ENCODE peak calls at places on chromosomes 2 and 18, in four cellular contexts. A is WTC11, M is HepG2, P is K562. L is an unnamed sample.

GRCh38 chr2:108082978-108083377 is 96.7 kb downstream of the SLC5A7 start:
- DNase-seq in M (no peak), A (no peak), P (no peak), L (no peak)

GRCh38 chr2:109376796-109377495 is 236.8 kb downstream of the SEPTIN10 start:
- DNase-seq in A (no peak), P (no peak), M (no peak), L (no peak)

GRCh38 chr2:10901565-10901964 is 10.2 kb upstream of the KCNF1 start:
- DNase-seq in A (no peak), P (no peak), M (no peak), L (no peak)

GRCh38 chr18:34965108-34965507 is 76.1 kb upstream of the MAPRE2 start:
- DNase-seq in P (no peak), A (no peak), M (no peak), L (no peak)

GRCh38 chr2:127957240-127957639 is 70.6 kb downstream of the SAP130 start:
- DNase-seq in P (no peak), M (no peak), A (no peak), L (no peak)

GRCh38 chr2:228688007-228688645 is 506.6 kb upstream of the SPHKAP start:
- DNase-seq in A (no peak), P (no peak), M (peak), L (no peak)

GRCh38 chr2:157726946-157727345 is 98.3 kb upstream of the ACVR1C start:
- DNase-seq in P (no peak), A (no peak), M (no peak), L (no peak)

GRCh38 chr2:62576276-62576939 is 70.4 kb upstream of the TMEM17 start:
- DNase-seq in P (no peak), A (no peak), M (no peak), L (no peak)

GRCh38 chr2:21103274-21103891 is 20.4 kb upstream of the TDRD15 start:
- DNase-seq in A (no peak), M (peak), P (no peak), L (no peak)

GRCh38 chr2:199344012-199344411 is 113.7 kb downstream of the SATB2 start:
- DNase-seq in A (no peak), M (no peak), P (no peak), L (no peak)

GRCh38 chr18:48376406-48376805 is 32.8 kb downstream of the ZBTB7C start:
- DNase-seq in P (no peak), M (no peak), A (peak), L (no peak)

GRCh38 chr2:149258531-149258930 is 71.9 kb upstream of the LYPD6 start:
- DNase-seq in M (no peak), P (no peak), A (no peak), L (no peak)

GRCh38 chr2:5734866-5735861 is 43.0 kb downstream of the SOX11 start:
- DNase-seq in A (no peak), M (no peak), P (no peak), L (no peak)

GRCh38 chr2:176074919-176075425 is 8.8 kb downstream of the EVX2 start:
- DNase-seq in A (no peak), M (no peak), P (no peak), L (no peak)

GRCh38 chr2:144937899-144938298 is 418.0 kb upstream of the ZEB2 start:
- DNase-seq in P (no peak), M (no peak), A (no peak), L (no peak)

GRCh38 chr2:197052371-197052770 is 125.9 kb upstream of the PGAP1 start:
- DNase-seq in P (no peak), M (no peak), A (no peak), L (no peak)

GRCh38 chr2:102050854-102051391 is 59.2 kb downstream of the IL1R2 start:
- DNase-seq in A (no peak), M (peak), P (peak), L (no peak)

GRCh38 chr18:75132931-75133525 is 75.9 kb downstream of the PTGR3 start:
- DNase-seq in A (no peak), P (no peak), M (no peak), L (no peak)

GRCh38 chr2:237045449-237045848 is 40.2 kb upstream of the COPS8 start:
- DNase-seq in A (no peak), M (no peak), P (no peak), L (no peak)

GRCh38 chr18:50218432-50219197 is 23.7 kb upstream of the MYO5B start:
- DNase-seq in P (no peak), A (peak), M (peak), L (peak)

GRCh38 chr2:120958623-120959366 is 223.1 kb downstream of the GLI2 start:
- DNase-seq in A (peak), M (no peak), P (peak), L (peak)

GRCh38 chr18:33404244-33404873 is 36.2 kb downstream of the CCDC178 start:
- DNase-seq in M (no peak), P (no peak), A (no peak), L (no peak)

GRCh38 chr2:127841466-127842178 is 16.3 kb downstream of the POLR2D start:
- DNase-seq in M (no peak), P (no peak), A (no peak), L (no peak)

GRCh38 chr18:7349181-7349837 is 118.4 kb downstream of the LRRC30 start:
- DNase-seq in M (no peak), P (no peak), A (no peak), L (no peak)

GRCh38 chr2:60764736-60765534 is 8.9 kb downstream of the PAPOLG start:
- DNase-seq in A (no peak), M (no peak), P (no peak), L (no peak)

GRCh38 chr2:150075831-150076230 is 411.6 kb downstream of the RND3 start:
- DNase-seq in A (no peak), P (no peak), M (no peak), L (no peak)

GRCh38 chr2:220855296-220855695 is 716.8 kb downstream of the EPHA4 start:
- DNase-seq in M (no peak), A (no peak), P (no peak), L (no peak)

GRCh38 chr18:57715671-57716070 is 87.4 kb downstream of the ATP8B1 start:
- DNase-seq in M (no peak), P (no peak), A (no peak), L (no peak)

GRCh38 chr2:169715379-169716228 is 18.0 kb upstream of the KLHL23 start:
- DNase-seq in P (peak), A (no peak), M (peak), L (no peak)

GRCh38 chr18:60809937-60810336 is 437.4 kb upstream of the MC4R start:
- DNase-seq in A (no peak), M (no peak), P (no peak), L (no peak)
- TF ChIP-seq ELF4 in A (no peak), M (no peak), P (no peak), L (no peak)

GRCh38 chr2:136324966-136325365 is 207.0 kb upstream of the CXCR4 start:
- DNase-seq in A (no peak), P (no peak), M (no peak), L (no peak)

GRCh38 chr2:136332436-136333095 is 214.6 kb upstream of the CXCR4 start:
- DNase-seq in A (no peak), P (no peak), M (no peak), L (no peak)

GRCh38 chr2:136327162-136327852 is 209.4 kb upstream of the CXCR4 start:
- DNase-seq in M (no peak), A (no peak), P (peak), L (peak)

GRCh38 chr2:136325844-136326291 is 207.9 kb upstream of the CXCR4 start:
- DNase-seq in M (no peak), P (no peak), A (no peak), L (no peak)

GRCh38 chr2:136328396-136328795 is 210.4 kb upstream of the CXCR4 start:
- DNase-seq in A (no peak), M (no peak), P (no peak), L (no peak)
- TF ChIP-seq ELF4 in A (no peak), M (no peak), P (no peak), L (no peak)

DNA sequence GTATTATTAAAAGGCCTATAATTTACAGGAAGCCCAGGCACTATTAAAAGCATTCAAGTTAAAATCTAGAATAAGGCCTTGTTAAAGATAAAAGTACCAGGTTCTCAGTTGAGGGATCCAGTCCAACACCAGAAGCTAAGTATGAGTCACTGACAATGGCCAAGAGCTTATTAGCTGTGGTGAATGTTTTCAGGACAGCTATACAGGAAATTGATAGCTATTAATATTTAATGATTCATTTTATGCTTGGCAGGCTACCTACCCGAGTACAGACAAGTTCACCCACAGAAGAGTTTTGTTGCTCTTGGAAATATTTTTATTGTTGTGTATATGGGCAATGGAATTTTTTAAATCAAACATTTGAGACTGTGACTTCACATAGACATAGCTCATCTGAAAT is 729.6 kb upstream of the ZNF804A start:
- DNase-seq in M (no peak), P (no peak), A (no peak), L (no peak)
- TF ChIP-seq ELF4 in M (no peak), P (no peak), A (no peak), L (no peak)

GRCh38 chr2:215693999-215694356 is 258.1 kb upstream of the FN1 start:
- DNase-seq in P (no peak), M (no peak), A (no peak), L (no peak)
- TF ChIP-seq ELF4 in P (no peak), M (no peak), A (no peak), L (no peak)

GRCh38 chr2:209577376-209578357 is 153.8 kb downstream of the MAP2 start:
- DNase-seq in P (no peak), M (peak), A (no peak), L (no peak)
- TF ChIP-seq ELF4 in P (no peak), M (no peak), A (no peak), L (no peak)

DNA sequence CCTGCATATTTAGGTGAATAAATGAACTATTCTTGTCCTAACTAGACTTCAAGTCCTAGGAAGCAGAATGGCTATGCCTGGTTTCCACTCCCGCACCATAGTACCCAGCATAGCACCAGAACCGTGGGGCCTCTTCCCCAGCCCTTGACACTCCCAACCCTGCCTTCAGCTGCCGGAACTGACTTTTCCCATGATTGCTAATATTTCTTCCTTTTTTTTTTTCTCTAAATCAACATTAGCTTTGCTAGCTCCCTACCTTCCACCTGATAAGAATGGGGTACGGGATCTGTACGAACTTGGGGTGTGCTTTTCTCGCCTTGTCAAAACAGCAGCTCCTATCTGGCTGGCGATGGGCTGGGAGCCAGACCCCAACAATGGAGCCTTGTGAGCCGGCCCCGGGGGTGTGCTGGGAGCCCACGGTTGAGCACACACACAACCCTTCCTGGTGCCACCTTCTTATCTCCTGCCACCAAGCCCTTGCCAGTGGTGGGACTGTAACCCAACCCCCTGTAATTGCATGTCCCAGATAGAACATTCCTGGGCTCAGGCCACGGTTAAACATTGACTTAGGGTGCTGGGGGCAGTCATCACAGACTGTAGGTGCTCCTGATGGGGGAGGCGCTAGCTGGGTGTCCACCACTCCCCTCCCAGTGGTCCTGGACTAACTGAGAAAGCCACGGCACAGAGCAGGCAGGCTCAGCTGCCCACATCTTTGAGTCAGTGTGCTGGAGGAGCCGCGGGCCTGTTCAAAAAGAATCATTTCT is 213.0 kb upstream of the HAAO start:
- DNase-seq in P (no peak), A (no peak), M (peak), L (no peak)
- TF ChIP-seq ELF4 in P (no peak), A (no peak), M (no peak), L (no peak)

GRCh38 chr2:18723219-18723618 is 133.8 kb upstream of the NT5C1B start:
- DNase-seq in P (no peak), M (no peak), A (no peak), L (no peak)
- TF ChIP-seq ELF4 in P (no peak), M (no peak), A (no peak), L (no peak)

GRCh38 chr18:2223859-2224258 is 347.4 kb downstream of the METTL4 start:
- DNase-seq in M (peak), A (peak), P (no peak), L (no peak)
- TF ChIP-seq ELF4 in M (no peak), A (no peak), P (no peak), L (no peak)